ENCODE peak calls at places on chromosomes 13 and 19, in ten cellular contexts. X is stimulated activated naive B cell treated with anti-CD40 and anti-IgM and Interleukin-4, amounts not matched to agents 10 μg/mL and 1 μg/mL and 100 μg/mL, for 72 hours; Q is T1000; B is CD4-positive, CD25-positive, alpha-beta regulatory T cell; G is occipital lobe; M is T follicular helper cell; P is fibroblast of lung; J is esophagus muscularis mucosa; R is activated CD4-positive, alpha-beta T cell treated with anti-CD3 and anti-CD28 coated beads, Interleukin-2, amount 50 U/mL, for 24 hours; S is GF-D8. V is an unnamed sample.

GRCh38 chr19:48506138-48506733 is 5.4 kb downstream of the LMTK3 start:
- DNase-seq in X (no peak), Q (no peak), B (peak), G (no peak), M (no peak), P (peak), J (no peak), R (no peak), S (peak), V (no peak)

GRCh38 chr13:95494082-95494681 is 58.3 kb upstream of the CLDN10 start:
- DNase-seq in X (no peak), Q (no peak), B (peak), G (no peak), M (no peak), P (peak), J (no peak), R (no peak), S (peak), V (no peak)

GRCh38 chr13:76709851-76710250 is 176.4 kb downstream of the KCTD12 start:
- DNase-seq in X (no peak), Q (no peak), B (no peak), G (no peak), M (no peak), P (peak), J (no peak), R (no peak), S (no peak), V (no peak)

GRCh38 chr13:24866488-24866887 is 102.5 kb downstream of the RNF17 start:
- DNase-seq in X (no peak), Q (no peak), B (no peak), G (no peak), M (no peak), P (no peak), J (no peak), R (no peak), S (no peak), V (no peak)

GRCh38 chr13:114130131-114130707 is 2.2 kb downstream of the RASA3 start:
- DNase-seq in X (no peak), Q (no peak), B (no peak), G (no peak), M (no peak), P (no peak), J (no peak), R (no peak), S (no peak), V (no peak)

GRCh38 chr19:45446295-45446694 is 21.5 kb upstream of the FOSB start:
- DNase-seq in X (no peak), Q (no peak), B (no peak), G (no peak), M (no peak), P (peak), J (no peak), R (no peak), S (peak), V (no peak)

GRCh38 chr13:99796175-99796819 is 175.3 kb downstream of the ZIC5 start:
- DNase-seq in X (no peak), Q (no peak), B (no peak), G (no peak), M (no peak), P (peak), J (peak), R (no peak), S (no peak), V (no peak)

GRCh38 chr19:56167064-56167578 is 8.7 kb upstream of the GALP start:
- DNase-seq in X (no peak), Q (no peak), B (no peak), G (no peak), M (no peak), P (no peak), J (no peak), R (no peak), S (no peak), V (no peak)

GRCh38 chr13:101489635-101490034 is 37.2 kb downstream of the ITGBL1 start:
- DNase-seq in X (no peak), Q (no peak), B (no peak), G (no peak), M (no peak), P (peak), J (no peak), R (no peak), S (no peak), V (no peak)

GRCh38 chr13:76965759-76966421 is 17.6 kb downstream of the ACOD1 start:
- DNase-seq in X (no peak), Q (peak), B (no peak), G (no peak), M (no peak), P (peak), J (no peak), R (no peak), S (no peak), V (no peak)

GRCh38 chr19:6092329-6093286 is 17.7 kb downstream of the RFX2 start:
- DNase-seq in X (no peak), Q (peak), B (no peak), G (peak), M (no peak), P (peak), J (no peak), R (no peak), S (peak), V (peak)

GRCh38 chr19:43430142-43430710 is 15.5 kb downstream of the TEX101 start:
- DNase-seq in X (no peak), Q (no peak), B (no peak), G (no peak), M (no peak), P (no peak), J (no peak), R (no peak), S (no peak), V (no peak)

GRCh38 chr13:80973721-80974120 is 632.8 kb upstream of the SPRY2 start:
- DNase-seq in X (no peak), Q (no peak), B (no peak), G (no peak), M (no peak), P (no peak), J (no peak), R (no peak), S (no peak), V (no peak)

GRCh38 chr19:10424011-10424637 is 3.8 kb downstream of the PDE4A start:
- DNase-seq in X (peak), Q (peak), B (peak), G (peak), M (no peak), P (peak), J (no peak), R (no peak), S (peak), V (peak)

GRCh38 chr13:66477816-66478215 is 752.3 kb downstream of the PCDH9 start:
- DNase-seq in X (no peak), Q (no peak), B (no peak), G (no peak), M (no peak), P (no peak), J (no peak), R (no peak), S (no peak), V (no peak)

GRCh38 chr13:42215578-42216421 is 56.2 kb upstream of the AKAP11 start:
- DNase-seq in X (no peak), Q (no peak), B (peak), G (no peak), M (no peak), P (peak), J (no peak), R (no peak), S (peak), V (no peak)

GRCh38 chr19:17107546-17108452 is 32.2 kb downstream of the MYO9B start:
- DNase-seq in X (peak), Q (peak), B (no peak), G (peak), M (no peak), P (peak), J (no peak), R (no peak), S (no peak), V (peak)

GRCh38 chr13:66313408-66313807 is 916.7 kb downstream of the PCDH9 start:
- DNase-seq in X (no peak), Q (no peak), B (no peak), G (no peak), M (no peak), P (peak), J (no peak), R (no peak), S (no peak), V (no peak)

GRCh38 chr19:50490991-50491472 is 14.4 kb upstream of the GARIN5A start:
- DNase-seq in X (no peak), Q (no peak), B (no peak), G (no peak), M (no peak), P (no peak), J (no peak), R (no peak), S (no peak), V (no peak)

GRCh38 chr19:13020002-13020414 is 24.7 kb downstream of the NFIX start:
- DNase-seq in X (no peak), Q (no peak), B (no peak), G (no peak), M (no peak), P (peak), J (no peak), R (no peak), S (no peak), V (no peak)

GRCh38 chr13:79870123-79870522 is 389.2 kb downstream of the NDFIP2 start:
- DNase-seq in X (no peak), Q (no peak), B (no peak), G (no peak), M (no peak), P (peak), J (no peak), R (no peak), S (no peak), V (no peak)

GRCh38 chr19:1266116-1266817 is 2.9 kb upstream of the CIRBP start:
- DNase-seq in X (peak), Q (peak), B (peak), G (peak), M (peak), P (peak), J (no peak), R (no peak), S (peak), V (peak)

GRCh38 chr13:33015791-33016323 is 366 bp upstream of the KL start:
- DNase-seq in X (no peak), Q (no peak), B (no peak), G (no peak), M (no peak), P (no peak), J (no peak), R (no peak), S (no peak), V (no peak)

GRCh38 chr13:26584713-26585112 is 27.2 kb downstream of the WASF3 start:
- DNase-seq in X (no peak), Q (no peak), B (no peak), G (no peak), M (no peak), P (peak), J (no peak), R (no peak), S (no peak), V (no peak)

GRCh38 chr13:34822681-34823080 is 119.4 kb upstream of the NBEA start:
- DNase-seq in X (no peak), Q (no peak), B (no peak), G (no peak), M (no peak), P (peak), J (no peak), R (no peak), S (no peak), V (no peak)

GRCh38 chr13:112973577-112973951 is 4.5 kb downstream of the MCF2L start:
- DNase-seq in X (no peak), Q (no peak), B (no peak), G (no peak), M (no peak), P (no peak), J (no peak), R (no peak), S (no peak), V (no peak)

GRCh38 chr19:45528744-45529453 is 21.6 kb downstream of the VASP start:
- DNase-seq in X (no peak), Q (no peak), B (no peak), G (peak), M (no peak), P (peak), J (no peak), R (no peak), S (no peak), V (peak)

GRCh38 chr13:76854209-76854608 is 32.0 kb downstream of the KCTD12 start:
- DNase-seq in X (no peak), Q (no peak), B (no peak), G (no peak), M (no peak), P (no peak), J (no peak), R (no peak), S (no peak), V (no peak)

GRCh38 chr13:76732367-76732766 is 153.8 kb downstream of the KCTD12 start:
- DNase-seq in X (no peak), Q (no peak), B (no peak), G (no peak), M (no peak), P (no peak), J (peak), R (no peak), S (no peak), V (no peak)

GRCh38 chr13:59834801-59835200 is 328.9 kb downstream of the DIAPH3 start:
- DNase-seq in X (no peak), Q (no peak), B (no peak), G (no peak), M (no peak), P (peak), J (no peak), R (no peak), S (no peak), V (no peak)

GRCh38 chr19:29510701-29511265 is 15.0 kb upstream of the VSTM2B start:
- DNase-seq in X (no peak), Q (no peak), B (no peak), G (no peak), M (no peak), P (no peak), J (no peak), R (no peak), S (no peak), V (no peak)

GRCh38 chr19:38395381-38396127 is 7.1 kb downstream of the SPRED3 start:
- DNase-seq in X (no peak), Q (no peak), B (peak), G (no peak), M (no peak), P (no peak), J (no peak), R (peak), S (no peak), V (no peak)

GRCh38 chr13:63472736-63473135 is 2057.1 kb upstream of the PCDH20 start:
- DNase-seq in X (no peak), Q (no peak), B (no peak), G (no peak), M (no peak), P (no peak), J (no peak), R (no peak), S (no peak), V (no peak)

GRCh38 chr19:51470966-51471365 is 7.4 kb upstream of the CEACAM18 start:
- DNase-seq in X (no peak), Q (no peak), B (no peak), G (no peak), M (no peak), P (no peak), J (no peak), R (no peak), S (peak), V (no peak)

GRCh38 chr13:60226507-60226906 is 62.8 kb upstream of the DIAPH3 start:
- DNase-seq in X (no peak), Q (no peak), B (no peak), G (no peak), M (no peak), P (peak), J (no peak), R (no peak), S (no peak), V (no peak)

GRCh38 chr13:113537205-113537604 is 46.7 kb upstream of the DCUN1D2 start:
- DNase-seq in X (no peak), Q (no peak), B (no peak), G (no peak), M (no peak), P (no peak), J (no peak), R (no peak), S (no peak), V (no peak)

GRCh38 chr13:24215007-24215633 is 54.6 kb downstream of the SPATA13 start:
- DNase-seq in X (no peak), Q (no peak), B (no peak), G (no peak), M (no peak), P (no peak), J (no peak), R (no peak), S (no peak), V (no peak)